ENCODE peak calls at places on chromosomes 13 and 19, in ten cellular contexts. B is neural crest cell, O is endothelial cell of umbilical vein, K is NCI-H1105 treated with DMSO at 0.1 percent for 48 hours, V is amniotic stem cell, F is progenitor cell of endocrine pancreas, R is NCI-H82, W is ELF-1, D is activated B cell treated with CpG ODN at 0.5 μM for 24 hours, J is HCEC 1CT. C is an unnamed sample.

GRCh38 chr13:68257111-68257842 is 1027.1 kb upstream of the PCDH9 start:
- DNase-seq in D (no peak), J (peak), K (no peak), F (no peak), V (no peak), B (no peak), O (no peak), R (peak), W (no peak), C (peak)

GRCh38 chr19:50490411-50490811 is 13.8 kb upstream of the GARIN5A start:
- DNase-seq in K (no peak), O (no peak), B (no peak), V (no peak), R (no peak), W (no peak), F (no peak), D (no peak), J (no peak), C (no peak)

GRCh38 chr13:105207586-105208293 is 1327.7 kb downstream of the EFNB2 start:
- DNase-seq in W (no peak), J (no peak), K (no peak), D (no peak), O (no peak), B (no peak), R (no peak), V (no peak), F (no peak), C (no peak)

GRCh38 chr13:97385146-97385545 is 48.8 kb upstream of the RAP2A start:
- DNase-seq in V (no peak), O (no peak), B (no peak), R (no peak), J (no peak), F (no peak), D (no peak), W (no peak), K (no peak), C (no peak)

GRCh38 chr13:113061796-113062425 is 43.7 kb upstream of the F7 start:
- DNase-seq in R (no peak), O (no peak), B (no peak), J (no peak), D (no peak), V (no peak), K (no peak), F (no peak), W (no peak), C (no peak)

GRCh38 chr19:29211562-29212416 is 1.2 kb downstream of the UQCRFS1 start:
- DNase-seq in R (peak), K (no peak), O (no peak), D (no peak), B (no peak), F (no peak), J (no peak), V (no peak), W (peak), C (peak)

GRCh38 chr13:61410266-61410665 is 5.4 kb downstream of the PCDH20 start:
- DNase-seq in K (no peak), F (no peak), O (no peak), R (no peak), B (no peak), J (no peak), D (no peak), V (no peak), W (no peak), C (no peak)

GRCh38 chr19:17865364-17866311 is 5.9 kb downstream of the RPL18A start:
- DNase-seq in O (no peak), F (no peak), R (peak), K (no peak), B (no peak), J (no peak), V (no peak), W (peak), D (no peak), C (peak)

GRCh38 chr19:16019691-16020448 is 56.4 kb upstream of the TPM4 start:
- DNase-seq in B (no peak), F (no peak), V (no peak), J (no peak), O (no peak), R (no peak), W (no peak), D (no peak), K (no peak), C (no peak)